ENCODE peak calls at places on chromosomes 5 and 9, in seven cellular contexts. B is NCI-H1092; K is activated T-cell treated with anti-CD3 and anti-CD28 coated beads, Interleukin-2, amount 50 U/mL, for 72 hours; R is G401; U is uterus; T is breast epithelium; C is NCI-H345. W is an unnamed sample.

GRCh38 chr5:177552839-177553455 is 1.4 kb downstream of the FAM193B start:
- DNase-seq in B (no peak), K (no peak), R (no peak), U (no peak), T (no peak), C (no peak), W (peak)

GRCh38 chr9:132585954-132586829 is 3.8 kb downstream of the BARHL1 start:
- DNase-seq in B (peak), K (no peak), R (peak), U (no peak), T (no peak), C (no peak), W (peak)

GRCh38 chr5:61916621-61917620 is 389.1 kb upstream of the KIF2A start:
- DNase-seq in B (no peak), K (no peak), R (no peak), U (no peak), T (no peak), C (no peak), W (no peak)

GRCh38 chr5:120415985-120416384 is 48.1 kb upstream of the PRR16 start:
- DNase-seq in B (no peak), K (no peak), R (no peak), U (no peak), T (no peak), C (no peak), W (no peak)

GRCh38 chr5:14977058-14977640 is 105.6 kb upstream of the ANKH start:
- DNase-seq in B (no peak), K (no peak), R (no peak), U (no peak), T (no peak), C (no peak), W (no peak)

GRCh38 chr5:151633892-151634291 is 42.8 kb upstream of the FAT2 start:
- DNase-seq in B (no peak), K (no peak), R (no peak), U (no peak), T (no peak), C (no peak), W (no peak)

GRCh38 chr9:133356391-133357091 is at the start of the genes SURF1 and SURF2:
- DNase-seq in B (peak), K (peak), R (peak), U (peak), T (peak), C (peak), W (peak)

GRCh38 chr9:137971477-137972138 is 94.0 kb downstream of the CACNA1B start:
- DNase-seq in B (no peak), K (no peak), R (no peak), U (peak), T (no peak), C (no peak), W (peak)

GRCh38 chr5:69276422-69277174 is 41.9 kb downstream of the CDK7 start:
- DNase-seq in B (no peak), K (no peak), R (no peak), U (no peak), T (no peak), C (no peak), W (no peak)

GRCh38 chr5:136082390-136083193 is 50.1 kb upstream of the SMAD5 start:
- DNase-seq in B (peak), K (peak), R (peak), U (peak), T (peak), C (peak), W (peak)

GRCh38 chr5:151492729-151493128 is 45.3 kb downstream of the SLC36A1 start:
- DNase-seq in B (no peak), K (peak), R (no peak), U (no peak), T (no peak), C (no peak), W (no peak)

GRCh38 chr9:128339761-128340690 is at the start of gene SLC27A4:
- DNase-seq in B (peak), K (peak), R (peak), U (peak), T (peak), C (peak), W (peak)

GRCh38 chr9:83537331-83538171 is 650 bp downstream of the FRMD3 start:
- DNase-seq in B (no peak), K (no peak), R (no peak), U (no peak), T (no peak), C (no peak), W (peak)

GRCh38 chr9:109604036-109604600 is 106.0 kb upstream of the PTPN3 start:
- DNase-seq in B (no peak), K (no peak), R (no peak), U (no peak), T (no peak), C (no peak), W (no peak)

GRCh38 chr5:153782589-153783238 is 256.0 kb downstream of the FAM114A2 start:
- DNase-seq in B (no peak), K (no peak), R (no peak), U (no peak), T (no peak), C (no peak), W (no peak)

W was measured in left ventricle myocardium superior.